ENCODE peak calls at places on chromosome 2, in four cellular contexts. One of them, this sample, is unnamed.
A peak's percentile ranks its signal among the peaks of the same experiment; 100 is the strongest.

GRCh38 chr2:101063352-101063751 is 61.3 kb downstream of the RPL31 start:
- DNase-seq in HL-60: no peak
- DNase-seq in K562: no peak
- DNase-seq in GM12878: no peak
- DNase-seq in this sample: no peak

GRCh38 chr2:71746946-71747501 is 293.7 kb downstream of the DYSF start:
- DNase-seq in HL-60: no peak
- DNase-seq in K562: peak; percentile 32
- DNase-seq in GM12878: no peak
- DNase-seq in this sample: no peak

GRCh38 chr2:134008837-134009236 is 245.0 kb upstream of the MGAT5 start:
- DNase-seq in HL-60: no peak
- DNase-seq in K562: no peak
- DNase-seq in GM12878: no peak
- DNase-seq in this sample: no peak

GRCh38 chr2:443211-443610 is 155.3 kb upstream of the ALKAL2 start:
- DNase-seq in HL-60: no peak
- DNase-seq in K562: no peak
- DNase-seq in GM12878: no peak
- DNase-seq in this sample: no peak

GRCh38 chr2:232539298-232540231 is at the start of gene CHRNG:
- DNase-seq in HL-60: no peak
- DNase-seq in K562: no peak
- DNase-seq in GM12878: no peak
- DNase-seq in this sample: no peak

GRCh38 chr2:179460530-179460929 is 195.9 kb upstream of the SESTD1 start:
- DNase-seq in HL-60: no peak
- DNase-seq in K562: no peak
- DNase-seq in GM12878: no peak
- DNase-seq in this sample: no peak

GRCh38 chr2:161204846-161205245 is 44.6 kb downstream of the TANK start:
- DNase-seq in HL-60: no peak
- DNase-seq in K562: no peak
- DNase-seq in GM12878: no peak
- DNase-seq in this sample: no peak

GRCh38 chr2:45345331-45346305 is 265.4 kb downstream of the SRBD1 start:
- DNase-seq in HL-60: no peak
- DNase-seq in K562: no peak
- DNase-seq in GM12878: no peak
- DNase-seq in this sample: no peak

GRCh38 chr2:121777699-121778058 is 22.2 kb downstream of the TSN start:
- DNase-seq in HL-60: no peak
- DNase-seq in K562: no peak
- DNase-seq in GM12878: no peak
- DNase-seq in this sample: no peak
- TF ChIP-seq SPI1 in HL-60: no peak
- TF ChIP-seq SPI1 in K562: no peak
- TF ChIP-seq SPI1 in GM12878: no peak
- TF ChIP-seq SPI1 in this sample: no peak

DNA sequence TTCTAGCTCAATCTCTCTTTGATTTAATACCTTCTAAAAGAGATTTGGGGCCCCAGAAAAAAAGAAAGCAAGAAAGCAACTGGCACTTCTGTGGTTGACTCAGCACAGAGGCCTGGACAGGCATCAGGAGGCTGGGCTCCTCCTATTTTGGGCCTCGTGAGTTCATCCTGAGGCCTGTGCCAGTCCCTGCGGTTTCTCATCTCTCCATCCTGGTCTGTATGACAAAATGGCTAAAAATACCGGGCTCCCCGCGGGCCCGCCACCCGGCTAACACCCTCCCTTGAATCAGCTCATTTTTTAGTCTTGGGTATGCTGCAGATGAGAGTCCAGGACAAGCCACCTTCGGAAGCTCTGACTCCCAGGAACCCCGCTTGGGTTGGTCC is 62.3 kb upstream of the YWHAQ start:
- DNase-seq in HL-60: no peak
- DNase-seq in K562: no peak
- DNase-seq in GM12878: no peak
- DNase-seq in this sample: no peak
- TF ChIP-seq SPI1 in HL-60: no peak
- TF ChIP-seq SPI1 in K562: no peak
- TF ChIP-seq SPI1 in GM12878: no peak
- TF ChIP-seq SPI1 in this sample: no peak

DNA sequence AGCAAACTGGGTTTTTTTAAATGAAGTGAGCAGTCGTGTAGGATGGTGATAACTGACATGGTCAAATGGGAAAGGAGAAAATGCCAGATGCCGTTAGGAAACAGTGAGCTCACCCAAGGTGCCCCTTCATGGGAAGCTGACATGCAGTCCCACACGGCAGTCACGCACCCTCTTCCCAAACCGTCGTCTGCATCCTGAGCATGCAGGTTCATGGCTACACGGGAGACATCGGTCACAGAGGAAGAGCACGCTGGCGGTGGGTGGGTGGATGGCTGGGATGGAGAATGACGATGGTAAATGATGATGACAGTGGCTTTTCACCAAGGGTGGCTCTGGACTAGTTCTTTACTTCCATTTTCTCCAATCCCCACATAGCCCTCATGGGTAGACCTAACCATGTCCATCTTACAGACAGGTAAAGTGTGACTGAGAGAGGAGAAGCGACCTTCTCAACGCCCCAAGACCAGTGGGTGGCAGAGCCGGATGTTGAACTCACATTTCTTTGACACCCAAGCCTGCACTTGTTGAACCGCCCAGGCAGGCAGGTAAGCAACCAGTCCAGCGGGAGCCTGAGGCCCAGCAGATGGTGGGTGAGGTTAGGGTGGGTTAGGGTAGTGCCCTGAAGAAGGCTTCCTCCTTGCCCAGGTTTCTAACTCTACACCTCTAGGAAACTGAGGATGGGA is 44.4 kb downstream of the TNS1 start:
- DNase-seq in HL-60: no peak
- DNase-seq in K562: no peak
- DNase-seq in GM12878: no peak
- DNase-seq in this sample: no peak
- TF ChIP-seq SPI1 in HL-60: no peak
- TF ChIP-seq SPI1 in K562: no peak
- TF ChIP-seq SPI1 in GM12878: no peak
- TF ChIP-seq SPI1 in this sample: no peak

DNA sequence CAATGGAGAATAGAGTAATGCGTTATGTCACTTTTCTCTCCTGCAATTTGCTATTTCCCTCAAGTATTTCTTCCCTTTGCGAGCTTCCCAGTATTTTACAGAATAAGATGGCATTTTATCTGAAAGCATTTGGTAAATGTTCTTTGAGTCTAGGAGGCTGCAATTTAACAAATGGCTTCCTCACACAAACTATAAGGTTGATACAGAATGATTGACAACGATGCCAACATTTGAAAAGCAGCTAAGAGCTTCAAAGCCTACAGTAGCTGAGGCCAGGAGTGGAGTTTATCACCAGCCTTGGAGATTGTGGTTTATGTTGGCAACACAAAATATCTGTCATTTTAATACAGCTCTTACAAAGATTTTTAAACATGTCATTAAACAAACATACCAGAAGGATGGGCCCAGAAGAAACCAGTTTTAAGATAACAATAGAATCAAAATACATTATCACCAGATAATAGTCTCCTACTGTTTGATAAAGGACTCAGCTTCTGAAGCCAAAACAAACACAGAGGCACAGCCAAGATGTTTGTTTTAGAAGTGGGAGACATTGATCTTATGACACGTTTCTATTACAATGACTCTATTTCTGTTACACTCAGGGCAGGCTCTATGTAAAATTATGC is 711.4 kb upstream of the ACVR2A start:
- DNase-seq in HL-60: no peak
- DNase-seq in K562: no peak
- DNase-seq in GM12878: no peak
- DNase-seq in this sample: no peak
- TF ChIP-seq SPI1 in HL-60: no peak
- TF ChIP-seq SPI1 in K562: no peak
- TF ChIP-seq SPI1 in GM12878: no peak
- TF ChIP-seq SPI1 in this sample: no peak

DNA sequence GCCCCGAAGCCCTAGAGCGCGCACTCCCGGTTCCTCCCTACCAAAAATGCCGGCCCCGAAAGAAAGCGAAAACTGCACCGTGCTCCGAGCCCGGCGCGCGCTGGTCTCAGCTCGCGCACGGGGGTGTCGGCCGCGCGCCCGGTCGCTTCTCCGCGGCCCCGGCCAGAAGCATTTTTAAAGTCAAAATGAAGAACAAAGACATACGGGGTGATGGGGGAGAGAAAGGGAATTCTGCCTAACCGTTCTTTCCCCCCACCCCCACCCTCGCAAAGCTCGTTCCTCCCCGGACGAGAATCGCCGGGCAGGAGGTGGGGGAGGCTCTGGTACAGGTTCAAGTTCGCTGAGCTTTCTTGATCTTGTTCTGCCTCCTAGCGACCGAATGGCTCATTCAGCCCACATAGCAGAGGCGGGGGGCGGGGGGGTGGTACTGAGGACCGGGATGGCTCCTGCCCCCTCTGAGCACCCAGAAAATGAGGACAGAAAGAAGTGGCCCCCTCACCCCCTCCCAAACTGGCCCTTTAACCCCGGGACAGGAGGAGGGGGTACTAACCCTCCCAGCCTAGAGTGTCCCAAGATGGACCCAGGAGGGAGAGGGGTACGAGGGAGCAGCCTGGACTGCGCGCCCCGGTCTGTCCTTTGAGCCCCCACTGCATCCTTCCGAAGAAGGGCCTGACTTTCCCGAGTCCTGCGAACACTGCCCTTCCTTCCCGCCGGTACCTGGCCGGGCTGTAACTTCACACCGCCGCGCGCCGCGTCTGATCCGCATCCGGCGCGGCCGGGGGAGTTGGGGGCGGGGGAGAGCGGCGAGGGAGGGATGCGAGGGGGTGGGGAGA is 3.1 kb downstream of the BCL11A start:
- DNase-seq in HL-60: peak; percentile 67
- DNase-seq in K562: peak; percentile 30
- DNase-seq in GM12878: no peak
- DNase-seq in this sample: no peak
- TF ChIP-seq SPI1 in HL-60: peak; percentile 2
- TF ChIP-seq SPI1 in K562: no peak
- TF ChIP-seq SPI1 in GM12878: peak; percentile 47
- TF ChIP-seq SPI1 in this sample: peak; percentile 66

DNA sequence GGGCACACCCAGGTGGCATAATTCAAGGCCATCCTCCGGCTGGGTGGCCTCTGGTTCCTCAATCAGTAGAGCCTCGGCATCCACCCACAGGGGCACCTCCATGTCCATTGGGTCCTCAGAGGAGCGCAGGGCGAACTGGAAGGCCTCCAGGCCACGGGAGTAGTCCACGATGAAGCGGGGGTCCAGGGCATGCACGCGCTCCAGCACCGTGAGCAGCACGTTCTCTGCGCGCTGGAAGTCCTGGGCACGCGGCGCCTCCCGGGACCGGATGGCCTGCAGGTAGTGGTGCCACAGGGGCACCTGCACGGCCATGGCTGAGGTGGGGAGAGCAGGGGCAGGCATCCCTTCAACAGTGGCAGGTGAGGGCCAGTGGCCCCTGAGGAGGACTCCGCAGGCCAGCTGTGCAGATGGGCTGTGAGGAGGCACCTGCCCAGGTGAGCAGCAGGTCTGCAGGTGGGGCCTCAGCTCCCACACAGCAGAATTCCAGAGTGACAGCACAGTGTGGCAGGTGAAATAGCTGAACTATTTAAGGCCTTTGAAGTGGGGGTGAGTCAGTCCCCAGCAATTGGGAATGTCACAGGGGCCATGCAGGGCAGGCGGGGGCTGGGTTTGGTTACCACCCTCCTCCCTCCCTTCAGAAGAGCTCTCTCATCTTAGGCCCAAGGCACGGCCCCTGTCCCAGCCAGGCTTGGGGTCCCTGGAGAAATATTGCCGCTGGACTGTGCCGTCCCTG is at the start of gene MAB21L4:
- DNase-seq in HL-60: no peak
- DNase-seq in K562: no peak
- DNase-seq in GM12878: no peak
- DNase-seq in this sample: no peak
- TF ChIP-seq SPI1 in HL-60: no peak
- TF ChIP-seq SPI1 in K562: no peak
- TF ChIP-seq SPI1 in GM12878: no peak
- TF ChIP-seq SPI1 in this sample: no peak

DNA sequence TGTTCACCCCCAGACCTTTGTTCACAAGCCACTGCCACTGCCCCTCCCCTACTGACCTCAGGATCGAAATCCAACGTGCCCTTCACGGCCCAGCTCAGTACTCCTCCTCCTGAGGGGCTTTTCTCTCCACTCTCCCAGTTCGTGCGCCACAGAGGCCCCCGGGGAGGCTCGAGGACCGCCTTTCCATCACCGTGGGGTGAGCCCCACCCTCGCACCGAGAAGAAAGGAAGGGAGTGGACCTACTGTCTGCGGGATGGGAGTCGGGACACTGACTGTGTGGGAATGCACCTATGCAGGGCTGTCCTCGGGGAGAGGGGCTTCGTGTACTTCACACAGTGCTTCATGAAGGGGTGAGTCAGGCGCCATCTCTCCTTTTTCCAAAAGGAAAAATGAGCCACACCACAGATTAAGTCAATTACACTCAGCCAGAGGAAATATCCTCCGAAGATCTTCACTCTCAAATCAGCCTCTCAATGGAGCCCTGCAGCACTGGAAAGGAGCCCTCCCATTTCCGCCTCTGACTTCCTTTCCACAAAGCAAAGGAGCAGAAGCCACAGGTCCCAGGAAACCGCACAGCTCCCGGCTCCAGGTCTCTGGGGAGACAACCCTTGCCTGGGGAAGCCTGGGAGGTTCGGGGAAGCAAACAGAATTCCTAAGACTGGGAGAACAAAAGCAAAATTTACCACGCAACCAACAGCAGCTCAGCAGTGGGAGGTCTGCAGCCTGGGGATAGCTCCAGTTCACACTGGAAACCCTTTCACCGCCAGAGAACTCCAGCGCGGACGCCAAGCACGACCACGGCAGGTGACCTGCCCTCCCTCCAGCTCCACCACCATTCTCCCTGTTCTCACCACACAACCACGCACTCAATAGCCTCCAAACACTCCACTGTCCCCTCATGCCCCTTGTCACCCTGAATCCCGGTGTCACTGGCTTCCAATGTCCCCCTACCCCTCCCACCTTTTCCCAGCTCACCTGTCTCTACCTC is 21.6 kb downstream of the ADCY3 start:
- DNase-seq in HL-60: no peak
- DNase-seq in K562: no peak
- DNase-seq in GM12878: no peak
- DNase-seq in this sample: no peak
- TF ChIP-seq SPI1 in HL-60: no peak
- TF ChIP-seq SPI1 in K562: no peak
- TF ChIP-seq SPI1 in GM12878: no peak
- TF ChIP-seq SPI1 in this sample: no peak

GRCh38 chr2:234146087-234146826 is 95.8 kb downstream of the SPP2 start:
- DNase-seq in HL-60: no peak
- DNase-seq in K562: no peak
- DNase-seq in GM12878: no peak
- DNase-seq in this sample: no peak
- TF ChIP-seq SPI1 in HL-60: no peak
- TF ChIP-seq SPI1 in K562: no peak
- TF ChIP-seq SPI1 in GM12878: no peak
- TF ChIP-seq SPI1 in this sample: no peak

GRCh38 chr2:141630531-141630930 is 500.3 kb downstream of the LRP1B start:
- DNase-seq in HL-60: no peak
- DNase-seq in K562: no peak
- DNase-seq in GM12878: no peak
- DNase-seq in this sample: no peak
- TF ChIP-seq SPI1 in HL-60: no peak
- TF ChIP-seq SPI1 in K562: no peak
- TF ChIP-seq SPI1 in GM12878: no peak
- TF ChIP-seq SPI1 in this sample: no peak